ENCODE peak calls at places on chromosomes 13 and 19, in eight cellular contexts. K, Y, T, M, U, E, Z and O are unnamed samples. For H3K4me1, the result is how much of the 10 kb centered on the place peaks cover.

GRCh38 chr19:33177417-33177976 is 16.6 kb upstream of the LRP3 start:
- DNase-seq in K (no peak), Y (no peak), T (peak), M (no peak), U (no peak), E (no peak), Z (no peak), O (no peak)

GRCh38 chr19:47405854-47406417 is 13.4 kb downstream of the MEIS3 start:
- DNase-seq in K (no peak), Y (no peak), T (no peak), M (no peak), U (no peak), E (no peak), Z (no peak), O (no peak)

GRCh38 chr13:48976677-48977625 is 1.2 kb downstream of the FNDC3A start:
- DNase-seq in K (no peak), Y (no peak), T (no peak), M (no peak), U (no peak), E (no peak), Z (no peak), O (no peak)

GRCh38 chr13:24045456-24045996 is 115.0 kb upstream of the SPATA13 start:
- DNase-seq in K (no peak), Y (no peak), T (no peak), M (no peak), U (no peak), E (no peak), Z (no peak), O (no peak)

GRCh38 chr13:58994778-58995177 is 1169.0 kb downstream of the DIAPH3 start:
- DNase-seq in K (no peak), Y (no peak), T (no peak), M (peak), U (no peak), E (no peak), Z (no peak), O (no peak)

GRCh38 chr13:44068737-44069136 is 189.0 kb downstream of the LACC1 start:
- DNase-seq in K (no peak), Y (no peak), T (no peak), M (peak), U (no peak), E (peak), Z (no peak), O (no peak)

GRCh38 chr13:107827840-107828549 is 387.3 kb downstream of the LIG4 start:
- DNase-seq in K (no peak), Y (no peak), T (no peak), M (no peak), U (no peak), E (peak), Z (no peak), O (no peak)

GRCh38 chr13:36329355-36329754 is 16.8 kb downstream of the SPART start:
- DNase-seq in K (no peak), Y (no peak), T (no peak), M (no peak), U (no peak), E (peak), Z (no peak), O (no peak)

GRCh38 chr13:80235131-80235530 is 105.8 kb downstream of the SPRY2 start:
- DNase-seq in K (no peak), Y (no peak), T (no peak), M (peak), U (no peak), E (peak), Z (no peak), O (no peak)

GRCh38 chr19:16895467-16896097 is 6.8 kb downstream of the F2RL3 start:
- DNase-seq in K (peak), Y (no peak), T (no peak), M (no peak), U (peak), E (peak), Z (no peak), O (no peak)

GRCh38 chr13:77460195-77460594 is 75.3 kb upstream of the SCEL start:
- DNase-seq in K (no peak), Y (no peak), T (no peak), M (no peak), U (no peak), E (peak), Z (no peak), O (no peak)

GRCh38 chr13:112887151-112887550 is 81.9 kb upstream of the MCF2L start:
- DNase-seq in K (no peak), Y (no peak), T (no peak), M (no peak), U (no peak), E (no peak), Z (no peak), O (no peak)

GRCh38 chr19:7670790-7671189 is 1.9 kb downstream of the RETN start:
- DNase-seq in K (no peak), Y (no peak), T (no peak), M (no peak), U (no peak), E (no peak), Z (no peak), O (no peak)

GRCh38 chr13:106471957-106472543 is 63.4 kb downstream of the EFNB2 start:
- DNase-seq in K (peak), Y (peak), T (no peak), M (peak), U (no peak), E (peak), Z (no peak), O (no peak)

GRCh38 chr19:28847468-28847867 is 365.5 kb downstream of the UQCRFS1 start:
- DNase-seq in K (no peak), Y (no peak), T (no peak), M (no peak), U (no peak), E (peak), Z (no peak), O (no peak)

GRCh38 chr19:6730153-6730804 is 7.1 kb downstream of the GPR108 start:
- DNase-seq in K (no peak), Y (no peak), T (no peak), M (no peak), U (peak), E (no peak), Z (no peak), O (no peak)

GRCh38 chr19:50252111-50252886 is 48.9 kb downstream of the MYH14 start:
- DNase-seq in K (no peak), Y (no peak), T (peak), M (peak), U (no peak), E (peak), Z (no peak), O (no peak)

GRCh38 chr19:7699003-7699402 is 2.9 kb downstream of the FCER2 start:
- DNase-seq in K (no peak), Y (no peak), T (no peak), M (no peak), U (no peak), E (no peak), Z (no peak), O (no peak)

GRCh38 chr19:48918801-48919247 is 14.7 kb upstream of the DHDH start:
- DNase-seq in K (peak), Y (no peak), T (no peak), M (no peak), U (no peak), E (no peak), Z (no peak), O (no peak)

DNA sequence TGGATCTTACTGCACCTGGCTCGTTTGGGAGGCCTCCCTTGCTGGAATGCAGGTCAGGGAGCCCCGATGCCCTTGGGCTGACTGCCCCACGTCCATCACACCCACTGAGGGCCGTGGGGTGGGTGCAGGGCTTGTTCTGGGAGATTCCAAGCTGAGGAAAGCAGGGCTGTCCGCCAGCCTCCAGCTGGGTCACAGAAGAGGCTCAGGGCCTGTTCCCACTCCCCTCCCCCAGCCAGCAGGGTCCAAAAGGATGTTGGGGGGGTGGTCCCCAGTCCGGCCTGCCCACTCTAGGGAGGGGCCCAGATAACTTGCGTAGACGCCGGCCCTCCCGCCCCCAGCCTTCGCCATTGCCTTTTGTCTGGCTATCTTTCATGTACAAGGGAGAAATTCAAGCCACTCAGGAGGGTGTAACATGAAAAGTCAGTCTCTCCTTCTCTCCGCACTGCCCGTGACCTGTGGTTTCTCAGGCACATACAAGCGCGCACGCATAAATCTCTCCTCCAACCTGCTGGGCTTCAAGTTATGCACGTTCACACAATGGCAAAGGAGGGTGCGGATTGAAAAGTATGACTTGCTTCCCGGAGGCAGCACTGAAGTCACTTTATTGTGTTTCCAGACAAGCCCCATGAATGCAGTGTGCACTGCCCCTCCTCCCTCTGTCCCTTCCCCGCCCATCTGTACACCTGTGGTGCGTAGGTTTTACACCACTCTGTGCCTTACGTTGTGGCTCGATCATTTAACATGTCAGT is 20.2 kb downstream of the CARM1 start:
- DNase-seq in K (no peak), Y (no peak), T (no peak), M (no peak), U (peak), E (peak), Z (peak), O (no peak)
- H3K4me1 ChIP-seq in K (under half), Y (under half), T (under half), M (under half), U (under half), E (under half), Z (under half), O (under half)

GRCh38 chr19:38701455-38702063 is 42.7 kb downstream of the CAPN12 start:
- DNase-seq in K (no peak), Y (no peak), T (no peak), M (peak), U (no peak), E (no peak), Z (no peak), O (no peak)
- H3K4me1 ChIP-seq in K (under half), Y (half or more), T (under half), M (under half), U (under half), E (under half), Z (half or more), O (under half)

GRCh38 chr19:1260749-1261511 is 8.2 kb upstream of the CIRBP start:
- DNase-seq in K (peak), Y (no peak), T (peak), M (peak), U (peak), E (peak), Z (peak), O (peak)

GRCh38 chr19:1261512-1261862 is 7.6 kb upstream of the CIRBP start:
- DNase-seq in K (no peak), Y (no peak), T (no peak), M (no peak), U (peak), E (no peak), Z (no peak), O (no peak)

GRCh38 chr19:1263198-1263597 is 5.9 kb upstream of the CIRBP start:
- DNase-seq in K (no peak), Y (no peak), T (no peak), M (no peak), U (peak), E (no peak), Z (no peak), O (no peak)

GRCh38 chr19:1261863-1262686 is 7.1 kb upstream of the CIRBP start:
- DNase-seq in K (no peak), Y (no peak), T (peak), M (peak), U (peak), E (peak), Z (peak), O (no peak)

GRCh38 chr19:1262687-1263123 is 6.4 kb upstream of the CIRBP start:
- DNase-seq in K (no peak), Y (no peak), T (no peak), M (no peak), U (peak), E (no peak), Z (no peak), O (no peak)
- H3K4me1 ChIP-seq in K (half or more), Y (half or more), T (half or more), M (half or more), U (under half), E (under half), Z (half or more), O (under half)

DNA sequence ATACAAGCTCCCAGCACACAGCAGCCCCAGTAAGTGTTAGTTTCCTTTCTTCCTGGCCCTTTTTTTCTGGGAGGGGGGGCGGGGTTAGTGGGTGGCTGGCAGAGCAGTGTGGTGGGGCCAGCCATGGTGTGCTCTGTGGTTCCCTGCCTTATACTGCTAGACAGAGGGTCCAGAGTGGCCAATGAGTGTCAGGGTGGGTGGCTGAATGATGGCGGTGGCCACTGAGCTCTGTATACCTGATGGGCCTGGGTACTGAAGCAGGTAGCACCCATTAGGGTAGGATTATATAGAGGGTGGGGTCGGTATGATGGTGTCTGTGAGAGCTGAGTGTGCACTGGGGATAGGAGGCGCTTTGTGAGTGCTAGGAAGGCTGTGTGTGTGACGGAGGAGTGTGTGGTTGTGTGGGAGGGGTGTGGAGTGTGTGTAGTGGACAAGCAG is 13.8 kb downstream of the CIC start:
- DNase-seq in K (no peak), Y (no peak), T (no peak), M (no peak), U (no peak), E (no peak), Z (no peak), O (no peak)
- H3K4me1 ChIP-seq in K (under half), Y (under half), T (half or more), M (under half), U (under half), E (under half), Z (half or more), O (under half)